ENCODE peak calls at places on chromosomes 12 and 14, in five cellular contexts. D, U, W, F and V are unnamed samples.

GRCh38 chr12:92259852-92260251 is 114.2 kb upstream of the BTG1 start:
- DNase-seq in W (no peak), F (no peak), D (no peak), U (peak), V (no peak)

GRCh38 chr14:99125616-99126431 is 146.2 kb downstream of the BCL11B start:
- DNase-seq in D (no peak), F (no peak), U (no peak), W (no peak), V (no peak)

GRCh38 chr12:32535260-32535999 is 136.1 kb downstream of the FGD4 start:
- DNase-seq in D (peak), W (no peak), F (peak), U (peak), V (peak)

GRCh38 chr12:6604254-6605029 is 2.7 kb downstream of the CHD4 start:
- DNase-seq in D (no peak), U (no peak), F (no peak), W (no peak), V (no peak)

GRCh38 chr14:79018846-79019245 is 848.7 kb downstream of the NRXN3 start:
- DNase-seq in W (no peak), F (peak), D (no peak), U (peak), V (no peak)

GRCh38 chr14:31206536-31207286 is 882 bp downstream of the HECTD1 start:
- DNase-seq in W (no peak), F (no peak), U (no peak), D (peak), V (peak)

GRCh38 chr12:41286426-41286825 is 98.3 kb downstream of the PDZRN4 start:
- DNase-seq in F (peak), W (no peak), U (no peak), D (no peak), V (no peak)

GRCh38 chr12:80849367-80849766 is 88.4 kb downstream of the LIN7A start:
- DNase-seq in D (peak), F (no peak), W (no peak), U (no peak), V (no peak)

GRCh38 chr12:82314406-82314892 is 43.7 kb downstream of the CCDC59 start:
- DNase-seq in F (no peak), W (peak), U (no peak), D (peak), V (peak)

DNA sequence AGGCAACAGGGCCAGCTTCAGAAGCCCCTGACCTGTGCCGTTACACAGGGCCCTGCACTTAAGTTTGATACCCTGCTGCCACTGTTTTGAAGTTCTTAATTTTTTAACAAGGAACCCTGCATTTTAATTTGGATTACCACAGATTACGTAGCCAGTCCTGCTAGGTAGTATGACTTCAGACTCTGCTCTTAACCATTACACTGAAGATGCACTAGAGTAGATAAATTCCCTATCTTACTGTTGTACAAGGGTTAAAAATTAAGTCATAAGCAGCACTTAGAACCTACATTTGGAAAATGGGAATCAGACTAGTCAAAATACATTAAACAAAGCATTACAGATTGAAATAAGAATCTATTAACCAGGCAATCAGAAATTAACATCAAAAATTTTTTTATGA is 2.3 kb downstream of the GNPNAT1 start:
- DNase-seq in F (peak), D (no peak), W (no peak), U (no peak), V (no peak)
- H3K4me2 ChIP-seq in F (peak), D (no peak), W (no peak), U (peak), V (peak)

DNA sequence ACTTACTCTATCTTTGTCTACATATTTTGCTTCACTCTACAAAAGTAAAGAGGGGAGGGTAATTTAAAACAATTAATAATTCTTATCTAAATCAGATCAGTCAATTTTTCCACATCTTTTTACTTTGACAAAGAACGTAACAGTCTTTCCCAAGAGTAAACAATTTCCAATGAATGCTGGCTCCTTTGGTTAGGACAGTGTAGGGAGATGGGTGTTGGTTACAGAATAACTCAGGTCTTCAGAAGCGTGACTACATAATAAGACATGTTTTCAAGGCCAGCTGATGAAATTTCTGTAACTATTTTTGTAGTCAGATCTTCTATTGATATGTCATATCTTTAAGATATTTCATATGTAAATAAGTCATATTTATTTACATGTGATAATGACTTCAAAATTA is 183.0 kb upstream of the CAND1 start:
- DNase-seq in U (no peak), D (no peak), F (no peak), W (no peak), V (no peak)
- H2AK5ac ChIP-seq in U (no peak), D (no peak), F (no peak), W (no peak), V (no peak)

GRCh38 chr12:12922191-12922616 is 29.8 kb downstream of the GPRC5D start:
- DNase-seq in W (no peak), F (peak), U (peak), D (no peak), V (no peak)
- H3K4me2 ChIP-seq in W (no peak), F (no peak), U (no peak), D (no peak), V (no peak)

GRCh38 chr14:74890262-74890661 is 8.5 kb downstream of the DLST start:
- DNase-seq in W (no peak), F (no peak), D (no peak), U (no peak), V (no peak)

GRCh38 chr14:74888164-74889158 is 6.7 kb downstream of the DLST start:
- DNase-seq in D (peak), F (peak), U (no peak), W (no peak), V (no peak)

GRCh38 chr14:74893614-74894091 is 11.9 kb downstream of the DLST start:
- DNase-seq in W (no peak), F (no peak), U (no peak), D (no peak), V (no peak)

GRCh38 chr14:74892745-74893144 is 11.0 kb downstream of the DLST start:
- DNase-seq in F (no peak), W (no peak), U (no peak), D (no peak), V (no peak)

GRCh38 chr14:74891870-74892269 is 10.2 kb downstream of the DLST start:
- DNase-seq in U (peak), F (no peak), W (no peak), D (no peak), V (no peak)
- H2AK5ac ChIP-seq in U (no peak), F (no peak), W (no peak), D (no peak), V (no peak)

GRCh38 chr14:92252291-92252690 is 70.7 kb upstream of the SLC24A4 start:
- DNase-seq in D (no peak), W (no peak), U (no peak), F (no peak), V (no peak)

GRCh38 chr14:92258934-92259333 is 64.0 kb upstream of the SLC24A4 start:
- DNase-seq in W (no peak), F (no peak), D (peak), U (no peak), V (no peak)

GRCh38 chr14:92253381-92253894 is 69.5 kb upstream of the SLC24A4 start:
- DNase-seq in U (no peak), D (peak), W (no peak), F (no peak), V (peak)

GRCh38 chr14:92259613-92260357 is 63.2 kb upstream of the SLC24A4 start:
- DNase-seq in D (no peak), W (no peak), U (no peak), F (no peak), V (no peak)

GRCh38 chr14:92254786-92255185 is 68.2 kb upstream of the SLC24A4 start:
- DNase-seq in W (peak), D (peak), U (peak), F (peak), V (peak)
- H3K4me2 ChIP-seq in W (peak), D (peak), U (peak), F (no peak), V (peak)

GRCh38 chr12:53180270-53180930 is at the start of the genes CSAD and ZNF740:
- DNase-seq in W (peak), D (peak), U (peak), F (peak), V (peak)
- H2AK5ac ChIP-seq in W (peak), D (no peak), U (peak), F (peak), V (no peak)

GRCh38 chr14:53520529-53520928 is 367.4 kb upstream of the DDHD1 start:
- DNase-seq in U (no peak), D (no peak), F (no peak), W (no peak), V (no peak)

GRCh38 chr14:53525608-53526007 is 372.5 kb upstream of the DDHD1 start:
- DNase-seq in D (no peak), U (no peak), W (no peak), F (peak), V (no peak)

GRCh38 chr14:53526190-53526589 is 373.1 kb upstream of the DDHD1 start:
- DNase-seq in U (peak), F (no peak), D (no peak), W (no peak), V (no peak)

GRCh38 chr14:53519137-53519536 is 366.0 kb upstream of the DDHD1 start:
- DNase-seq in D (no peak), W (no peak), F (no peak), U (peak), V (no peak)

GRCh38 chr14:53523226-53523625 is 370.1 kb upstream of the DDHD1 start:
- DNase-seq in F (no peak), D (no peak), U (no peak), W (no peak), V (no peak)
- H3K4me2 ChIP-seq in F (no peak), D (no peak), U (no peak), W (no peak), V (no peak)